ENCODE peak calls at places on chromosomes 5 and 9, in eight cellular contexts. O is aorta; A is CD8-positive, alpha-beta memory T cell; R is suprapubic skin; H is CD4-positive, CD25-positive, alpha-beta regulatory T cell; D is small intestine; M is naive thymus-derived CD4-positive, alpha-beta T cell; W is heart right ventricle. T is an unnamed sample.

GRCh38 chr5:67037171-67037570 is 159.4 kb downstream of the CD180 start:
- DNase-seq in M (no peak), W (no peak), A (no peak), D (no peak), H (no peak), R (no peak), O (no peak), T (no peak)

GRCh38 chr5:24042688-24043087 is 535.3 kb downstream of the PRDM9 start:
- DNase-seq in H (no peak), R (no peak), M (no peak), W (no peak), D (no peak), A (no peak), O (no peak), T (no peak)

GRCh38 chr9:130447193-130447816 is 2.5 kb downstream of the ASS1 start:
- DNase-seq in H (no peak), M (no peak), O (no peak), A (no peak), W (no peak), D (no peak), R (no peak), T (no peak)

GRCh38 chr9:115042781-115043509 is 75.0 kb downstream of the TNC start:
- DNase-seq in A (no peak), O (peak; percentile 61), H (no peak), D (no peak), W (no peak), R (no peak), M (no peak), T (no peak)

GRCh38 chr9:107675476-107676264 is 186.1 kb upstream of the KLF4 start:
- DNase-seq in A (no peak), R (no peak), H (no peak), M (no peak), D (no peak), W (no peak), O (no peak), T (no peak)

GRCh38 chr9:87064311-87064710 is 117.0 kb upstream of the GAS1 start:
- DNase-seq in R (no peak), W (no peak), O (no peak), H (no peak), D (no peak), M (no peak), A (no peak), T (no peak)

GRCh38 chr5:55682071-55682470 is 30.1 kb downstream of the SLC38A9 start:
- DNase-seq in M (no peak), W (no peak), O (no peak), A (no peak), H (no peak), R (no peak), D (no peak), T (no peak)

GRCh38 chr5:162496080-162496808 is 428.7 kb downstream of the GABRG2 start:
- DNase-seq in O (no peak), H (no peak), W (no peak), R (no peak), D (no peak), A (no peak), M (no peak), T (no peak)

GRCh38 chr9:130665431-130666392 is 1.3 kb downstream of the PRDM12 start:
- DNase-seq in O (no peak), R (no peak), W (no peak), M (no peak), H (no peak), D (no peak), A (no peak), T (no peak)

GRCh38 chr9:110452227-110452801 is 114.7 kb upstream of the TXNDC8 start:
- DNase-seq in M (no peak), H (peak; percentile 2), O (no peak), W (no peak), D (peak; percentile 10), R (no peak), A (no peak), T (no peak)

GRCh38 chr5:10875201-10875768 is 114.3 kb upstream of the DAP start:
- DNase-seq in R (no peak), H (no peak), W (no peak), M (no peak), A (no peak), O (no peak), D (no peak), T (no peak)

GRCh38 chr9:127144670-127145458 is 22.4 kb upstream of the ANGPTL2 start:
- DNase-seq in O (no peak), D (no peak), M (no peak), R (no peak), W (peak; percentile 58), H (no peak), A (no peak), T (no peak)

GRCh38 chr5:1204693-1205242 is 3.4 kb downstream of the SLC6A19 start:
- DNase-seq in W (no peak), R (no peak), A (no peak), M (no peak), H (no peak), D (peak; percentile 65), O (peak; percentile 23), T (no peak)

GRCh38 chr9:94874316-94874715 is 147.8 kb downstream of the AOPEP start:
- DNase-seq in H (no peak), D (no peak), M (no peak), W (no peak), O (no peak), A (no peak), R (no peak), T (no peak)

GRCh38 chr9:124217839-124218437 is 39.8 kb upstream of the NEK6 start:
- DNase-seq in H (no peak), A (no peak), R (no peak), D (no peak), W (no peak), O (peak; percentile 43), M (no peak), T (no peak)

GRCh38 chr9:35646583-35647265 is 4.0 kb downstream of the SIT1 start:
- DNase-seq in W (peak; percentile 93), A (peak; percentile 93), O (peak; percentile 97), H (peak; percentile 96), M (peak; percentile 96), D (peak; percentile 89), R (peak; percentile 96), T (peak; percentile 96)

GRCh38 chr9:116701940-116702642 is 15.0 kb downstream of the TRIM32 start:
- DNase-seq in M (no peak), O (no peak), R (no peak), D (no peak), A (no peak), W (no peak), H (peak; percentile 45), T (no peak)

GRCh38 chr9:129237195-129237611 is 59.1 kb upstream of the IER5L start:
- DNase-seq in W (no peak), O (peak; percentile 67), D (peak; percentile 20), H (peak; percentile 67), A (peak; percentile 52), M (peak; percentile 32), R (no peak), T (no peak)

GRCh38 chr5:176895829-176896228 is 3.3 kb downstream of the HK3 start:
- DNase-seq in O (no peak), H (no peak), M (no peak), A (no peak), W (no peak), R (no peak), D (no peak), T (no peak)

GRCh38 chr5:98368141-98368540 is 405.3 kb upstream of the RGMB start:
- DNase-seq in O (no peak), R (no peak), H (no peak), A (no peak), M (no peak), W (no peak), D (no peak), T (no peak)

GRCh38 chr9:19137282-19137681 is 10.0 kb upstream of the PLIN2 start:
- DNase-seq in A (no peak), D (no peak), W (no peak), O (no peak), R (no peak), H (no peak), M (no peak), T (no peak)

GRCh38 chr9:132946624-132947295 is 2.3 kb upstream of the TSC1 start:
- DNase-seq in R (no peak), A (no peak), D (no peak), W (no peak), O (no peak), M (no peak), H (peak; percentile 7), T (no peak)

GRCh38 chr5:581266-581665 is 30.9 kb upstream of the CEP72 start:
- DNase-seq in M (no peak), H (no peak), D (no peak), O (no peak), A (no peak), W (no peak), R (peak; percentile 56), T (no peak)

GRCh38 chr9:16023466-16023865 is 470.6 kb downstream of the CCDC171 start:
- DNase-seq in A (no peak), R (no peak), O (no peak), W (no peak), D (no peak), M (no peak), H (no peak), T (no peak)

GRCh38 chr9:108136646-108137045 is 647.1 kb upstream of the KLF4 start:
- DNase-seq in H (no peak), R (no peak), D (no peak), O (no peak), A (no peak), W (no peak), M (no peak), T (no peak)

GRCh38 chr5:59744531-59744992 is 149.0 kb downstream of the PDE4D start:
- DNase-seq in R (no peak), M (no peak), W (no peak), O (no peak), H (no peak), A (no peak), D (no peak), T (no peak)

GRCh38 chr5:33240552-33240951 is 200.2 kb upstream of the TARS1 start:
- DNase-seq in A (no peak), H (no peak), O (no peak), M (no peak), D (no peak), W (no peak), R (no peak), T (no peak)

GRCh38 chr5:139388198-139388821 is 1.4 kb downstream of the MZB1 start:
- DNase-seq in D (peak; percentile 91), H (peak; percentile 28), A (no peak), W (no peak), R (peak; percentile 77), O (no peak), M (no peak), T (peak; percentile 86)
- H3K4me3 ChIP-seq in D (peak overlapping the region; percentile 14), H (no peak overlapping the region), A (no peak overlapping the region), W (no peak overlapping the region), R (no peak overlapping the region), O (no peak overlapping the region), M (no peak overlapping the region), T (peak overlapping the region; percentile 9)

GRCh38 chr5:68271124-68271523 is 55.6 kb downstream of the PIK3R1 start:
- DNase-seq in W (no peak), H (no peak), O (no peak), D (no peak), R (no peak), M (no peak), A (no peak), T (no peak)
- H3K4me1 ChIP-seq in W (peaks cover 88% of the 10 kb centered on the region), H (peaks cover 98% of the 10 kb centered on the region), O (no peaks in the 10 kb centered on the region), D (peaks cover 17% of the 10 kb centered on the region), R (peaks cover 90% of the 10 kb centered on the region), M (peaks cover 77% of the 10 kb centered on the region), A (peaks cover 94% of the 10 kb centered on the region), T (peaks cover 72% of the 10 kb centered on the region)

GRCh38 chr5:140402258-140403074 is 833 bp downstream of the ANKHD1 start:
- DNase-seq in R (no peak), W (peak; percentile 24), A (peak; percentile 58), D (peak; percentile 57), O (peak; percentile 66), H (peak; percentile 57), M (peak; percentile 47), T (peak; percentile 36)
- H3K4me3 ChIP-seq in R (peak overlapping the region; percentile 99), W (peak overlapping the region; percentile 87), A (peak overlapping the region; percentile 90), D (peak overlapping the region; percentile 93), O (peak overlapping the region; percentile 66), H (peak overlapping the region; percentile 99), M (peak overlapping the region; percentile 86), T (peak overlapping the region; percentile 84)

GRCh38 chr9:92033991-92034390 is 81.2 kb downstream of the SPTLC1 start:
- DNase-seq in O (no peak), D (no peak), W (no peak), H (no peak), A (no peak), R (no peak), M (no peak), T (no peak)
- H3K4me1 ChIP-seq in O (no peaks in the 10 kb centered on the region), D (peaks cover 6% of the 10 kb centered on the region), W (no peaks in the 10 kb centered on the region), H (no peaks in the 10 kb centered on the region), A (no peaks in the 10 kb centered on the region), R (no peaks in the 10 kb centered on the region), M (no peaks in the 10 kb centered on the region), T (peaks cover 26% of the 10 kb centered on the region)

T was measured in transverse colon.